ENCODE peak calls at places on chromosomes 16 and 17, in seven cellular contexts. X is stimulated activated naive CD8-positive, alpha-beta T cell treated with anti-CD3 and anti-CD28 coated beads, Interleukin-15, Interleukin-2, amounts not matched to agents 100 U/mL and 50 U/mL, for 24 hours; A is posterior vena cava; J is fibroblast of the aortic adventitia; W is activated naive CD4-positive, alpha-beta T cell; Z is GM19239; T is ureter. C is an unnamed sample.

GRCh38 chr17:2102931-2103398 is 48.1 kb downstream of the HIC1 start:
- DNase-seq in X (no peak), A (no peak), J (peak), W (no peak), Z (no peak), T (no peak), C (no peak)

GRCh38 chr17:21360048-21360447 is 16.1 kb upstream of the KCNJ12 start:
- DNase-seq in X (no peak), A (no peak), J (no peak), W (no peak), Z (no peak), T (no peak), C (no peak)

GRCh38 chr17:45101883-45102811 is 30.2 kb downstream of the PLCD3 start:
- DNase-seq in X (no peak), A (no peak), J (peak), W (no peak), Z (no peak), T (no peak), C (no peak)

GRCh38 chr17:16286009-16286946 is 67.0 kb downstream of the CENPV start:
- DNase-seq in X (peak), A (peak), J (peak), W (peak), Z (peak), T (peak), C (peak)

GRCh38 chr17:49213399-49213798 is 2.9 kb downstream of the ABI3 start:
- DNase-seq in X (no peak), A (no peak), J (no peak), W (no peak), Z (no peak), T (no peak), C (no peak)

GRCh38 chr17:49390548-49391324 is 23.9 kb downstream of the PHB1 start:
- DNase-seq in X (peak), A (no peak), J (no peak), W (no peak), Z (peak), T (peak), C (peak)

GRCh38 chr17:58317421-58318064 is 11.1 kb downstream of the TSPOAP1 start:
- DNase-seq in X (peak), A (peak), J (peak), W (peak), Z (peak), T (peak), C (peak)

GRCh38 chr16:9279661-9280060 is 188.2 kb downstream of the HAPSTR1 start:
- DNase-seq in X (no peak), A (no peak), J (no peak), W (no peak), Z (no peak), T (no peak), C (no peak)

GRCh38 chr16:75104836-75105235 is 11.7 kb downstream of the LDHD start:
- DNase-seq in X (no peak), A (no peak), J (no peak), W (no peak), Z (no peak), T (no peak), C (peak)

GRCh38 chr16:55044366-55044975 is 113.8 kb downstream of the IRX5 start:
- DNase-seq in X (no peak), A (no peak), J (no peak), W (no peak), Z (no peak), T (peak), C (no peak)

GRCh38 chr17:66764559-66764958 is 70.4 kb upstream of the CACNG5 start:
- DNase-seq in X (no peak), A (no peak), J (no peak), W (no peak), Z (no peak), T (no peak), C (no peak)

GRCh38 chr16:86354641-86355040 is 155.7 kb upstream of the FOXF1 start:
- DNase-seq in X (no peak), A (no peak), J (peak), W (no peak), Z (no peak), T (no peak), C (no peak)

GRCh38 chr17:19979917-19980770 is 2.5 kb upstream of the AKAP10 start:
- DNase-seq in X (no peak), A (peak), J (no peak), W (no peak), Z (no peak), T (no peak), C (no peak)

GRCh38 chr17:80845121-80845862 is 146.3 kb upstream of the CHMP6 start:
- DNase-seq in X (no peak), A (no peak), J (no peak), W (no peak), Z (no peak), T (peak), C (no peak)

GRCh38 chr17:68184816-68185436 is 62.9 kb upstream of the AMZ2 start:
- DNase-seq in X (peak), A (no peak), J (no peak), W (no peak), Z (no peak), T (no peak), C (peak)

GRCh38 chr17:15311996-15312395 is 29.4 kb downstream of the TEKT3 start:
- DNase-seq in X (no peak), A (no peak), J (no peak), W (no peak), Z (no peak), T (no peak), C (no peak)

GRCh38 chr16:77387810-77388209 is 47.0 kb downstream of the ADAMTS18 start:
- DNase-seq in X (no peak), A (no peak), J (no peak), W (no peak), Z (no peak), T (no peak), C (no peak)

GRCh38 chr16:66996324-66996982 is 8.1 kb downstream of the CES4A start:
- DNase-seq in X (no peak), A (no peak), J (peak), W (no peak), Z (no peak), T (peak), C (no peak)

GRCh38 chr17:38745545-38745944 is 2.6 kb downstream of the PCGF2 start:
- DNase-seq in X (no peak), A (peak), J (no peak), W (no peak), Z (no peak), T (no peak), C (no peak)

GRCh38 chr16:88742896-88743605 is 36.7 kb downstream of the CTU2 start:
- DNase-seq in X (no peak), A (no peak), J (no peak), W (no peak), Z (no peak), T (no peak), C (no peak)